ENCODE peak calls at places on chromosomes 12 and 14, in four cellular contexts. W is left ventricle myocardium inferior, F is upper lobe of right lung, I is cardiac muscle cell. C is an unnamed sample.
A peak's percentile ranks its signal among the peaks of the same experiment; 100 is the strongest.

GRCh38 chr12:114743289-114743688 is 59.3 kb upstream of the TBX3 start:
- DNase-seq in F (no peak), I (no peak), W (no peak), C (no peak)

GRCh38 chr14:22524784-22525161 is 64.3 kb downstream of the DAD1 start:
- DNase-seq in W (no peak), F (no peak), I (no peak), C (no peak)

GRCh38 chr12:89694542-89694941 is 14.1 kb downstream of the ATP2B1 start:
- DNase-seq in I (no peak), F (no peak), W (no peak), C (no peak)

GRCh38 chr12:52285172-52285745 is 6.1 kb downstream of the KRT81 start:
- DNase-seq in F (no peak), W (no peak), I (no peak), C (no peak)

GRCh38 chr14:99508896-99509629 is 27.9 kb downstream of the CCNK start:
- DNase-seq in I (no peak), W (no peak), F (no peak), C (no peak)

GRCh38 chr12:67593041-67593870 is 55.3 kb upstream of the DYRK2 start:
- DNase-seq in I (no peak), W (no peak), F (no peak), C (no peak)

GRCh38 chr12:93785262-93786010 is 108.3 kb downstream of the CRADD start:
- DNase-seq in I (no peak), W (no peak), F (no peak), C (peak; percentile 91)

GRCh38 chr12:119153477-119154434 is 25.0 kb upstream of the HSPB8 start:
- DNase-seq in I (peak; percentile 78), W (peak; percentile 49), F (peak; percentile 89), C (no peak)

GRCh38 chr12:78085562-78086182 is 255.0 kb downstream of the NAV3 start:
- DNase-seq in I (no peak), W (no peak), F (no peak), C (no peak)

DNA sequence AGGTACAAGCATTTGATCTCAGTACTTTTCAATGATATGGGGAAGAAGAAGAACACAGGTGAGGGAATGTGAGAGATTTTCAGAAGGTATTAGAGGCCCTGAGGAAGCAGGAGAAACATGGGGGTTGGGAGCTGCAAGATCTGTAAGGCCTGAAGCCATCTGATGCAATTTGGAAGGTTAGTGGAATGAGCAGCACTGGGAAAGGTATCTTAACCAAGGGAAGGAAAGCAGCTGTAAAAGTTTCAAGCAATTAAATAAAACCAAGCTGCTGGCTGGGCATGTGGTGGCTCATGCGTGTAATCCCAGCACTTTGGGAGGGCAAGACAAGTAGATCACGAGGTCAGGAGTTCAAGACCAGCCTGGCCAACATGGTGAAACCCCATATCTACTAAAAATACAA is 104.4 kb upstream of the PARP11 start:
- DNase-seq in F (no peak), I (no peak), W (no peak), C (no peak)
- H3K36me3 ChIP-seq in F (no peaks in the 10 kb centered on the region), I (no peaks in the 10 kb centered on the region), W (no peaks in the 10 kb centered on the region), C (no peaks in the 10 kb centered on the region)

GRCh38 chr12:32454866-32455265 is 55.5 kb downstream of the FGD4 start:
- DNase-seq in W (no peak), I (no peak), F (no peak), C (no peak)
- H3K27ac ChIP-seq in W (peak overlapping the region; percentile 79), I (no peak overlapping the region), F (peak overlapping the region; percentile 43), C (peak overlapping the region; percentile 49)

GRCh38 chr14:101826359-101826758 is 64.8 kb downstream of the PPP2R5C start:
- DNase-seq in W (no peak), F (no peak), I (no peak), C (no peak)
- H3K36me3 ChIP-seq in W (no peaks in the 10 kb centered on the region), F (peaks cover 10% of the 10 kb centered on the region), I (no peaks in the 10 kb centered on the region), C (peaks cover 32% of the 10 kb centered on the region)

DNA sequence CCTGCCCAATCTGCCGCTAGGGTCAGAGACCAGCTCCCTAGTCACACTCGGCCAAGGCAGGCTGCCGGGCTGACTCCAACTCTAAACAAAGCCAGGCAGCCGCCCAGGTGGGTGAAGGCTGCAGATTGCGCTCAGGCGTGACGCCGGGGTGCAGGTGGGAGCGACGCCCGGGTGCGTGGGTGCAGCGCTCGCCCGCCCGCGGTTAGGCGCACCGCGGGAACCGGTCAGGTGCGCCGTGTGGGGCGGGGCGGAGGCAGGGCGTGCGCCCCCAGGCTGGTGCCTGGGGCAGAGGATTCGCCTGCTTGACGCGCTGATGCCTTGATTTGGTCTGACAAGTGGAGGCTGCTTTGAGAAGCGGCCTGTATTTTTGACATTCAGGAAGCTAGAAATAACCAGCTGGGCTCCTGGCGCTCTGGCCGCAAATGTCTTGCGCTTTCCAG is 126.7 kb upstream of the HIF1A start:
- DNase-seq in I (peak; percentile 49), F (peak; percentile 72), W (peak; percentile 39), C (no peak)
- H3K27ac ChIP-seq in I (peak overlapping the region; percentile 26), F (peak overlapping the region; percentile 36), W (peak overlapping the region; percentile 87), C (no peak overlapping the region)

GRCh38 chr12:54405106-54405505 is 14.0 kb downstream of the ITGA5 start:
- DNase-seq in I (no peak), W (no peak), F (no peak), C (no peak)
- H3K36me3 ChIP-seq in I (peaks cover 52% of the 10 kb centered on the region), W (peaks cover 99% of the 10 kb centered on the region), F (peaks cover 88% of the 10 kb centered on the region), C (peaks cover 98% of the 10 kb centered on the region)

GRCh38 chr12:122322501-122322900 is 56.2 kb upstream of the VPS33A start:
- DNase-seq in W (no peak), F (no peak), I (no peak), C (no peak)

GRCh38 chr12:122327014-122327413 is 60.7 kb upstream of the VPS33A start:
- DNase-seq in I (no peak), W (no peak), F (no peak), C (no peak)

GRCh38 chr12:122323311-122324019 is 57.2 kb upstream of the VPS33A start:
- DNase-seq in I (no peak), F (no peak), W (no peak), C (no peak)

GRCh38 chr12:122327494-122328385 is 61.4 kb upstream of the VPS33A start:
- DNase-seq in W (no peak), F (no peak), I (no peak), C (no peak)

GRCh38 chr12:122326597-122326996 is 60.3 kb upstream of the VPS33A start:
- DNase-seq in W (no peak), F (no peak), I (no peak), C (no peak)
- H3K27ac ChIP-seq in W (no peak overlapping the region), F (no peak overlapping the region), I (no peak overlapping the region), C (no peak overlapping the region)

DNA sequence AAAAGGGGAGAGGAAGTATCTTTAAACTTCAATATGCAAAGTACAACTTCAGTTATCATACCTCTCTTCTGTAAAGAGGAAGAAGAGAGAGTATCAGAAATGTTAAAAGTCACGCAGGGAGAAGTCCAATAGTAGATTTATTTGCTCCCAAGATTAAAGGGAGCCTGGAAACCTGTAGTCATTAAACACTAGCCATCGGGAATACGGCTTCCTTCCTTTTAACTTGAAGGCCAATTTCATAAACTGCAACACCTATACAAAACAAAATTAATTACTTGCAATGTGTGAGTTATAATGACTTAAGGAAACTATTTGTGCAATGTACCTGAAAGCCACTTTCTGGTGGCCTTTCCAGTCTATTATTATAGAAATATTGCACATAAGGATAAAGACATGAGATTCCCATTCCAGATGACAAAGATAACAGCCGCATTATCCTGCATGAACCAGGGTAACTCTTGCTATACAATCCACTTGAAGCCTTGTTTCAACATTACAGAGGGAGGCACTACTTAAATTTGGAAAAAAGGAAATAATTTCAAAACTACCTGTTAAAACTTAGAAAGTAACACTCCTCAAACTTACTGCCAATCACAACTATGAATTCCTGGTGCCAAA is 4.6 kb downstream of the BTG1 start:
- DNase-seq in I (no peak), F (no peak), W (no peak), C (no peak)
- H3K36me3 ChIP-seq in I (peaks cover 17% of the 10 kb centered on the region), F (peaks cover 35% of the 10 kb centered on the region), W (peaks cover 37% of the 10 kb centered on the region), C (peaks cover 90% of the 10 kb centered on the region)

GRCh38 chr14:34436960-34437728 is 24.9 kb downstream of the SPTSSA start:
- DNase-seq in I (no peak), W (no peak), F (no peak), C (no peak)
- H3K27ac ChIP-seq in I (peak overlapping the region; percentile 25), W (no peak overlapping the region), F (no peak overlapping the region), C (no peak overlapping the region)

GRCh38 chr14:73739899-73740685 is 25.9 kb upstream of the PNMA1 start:
- DNase-seq in F (no peak), W (no peak), I (no peak), C (no peak)
- H3K36me3 ChIP-seq in F (peaks cover 46% of the 10 kb centered on the region), W (peaks cover 46% of the 10 kb centered on the region), I (peaks cover 22% of the 10 kb centered on the region), C (peaks cover 41% of the 10 kb centered on the region)

C was measured in SJSA1.